ENCODE peak calls at places on chromosome 17, in eight cellular contexts. E, X, C, V, H, W, T and Y are unnamed samples.

GRCh38 chr17:76147211-76148014 is 6.4 kb upstream of the FOXJ1 start:
- DNase-seq in E (no peak), X (no peak), C (peak; percentile 41), W (no peak), H (no peak), V (no peak), T (no peak), Y (no peak)

GRCh38 chr17:948284-948852 is 31.2 kb downstream of the NXN start:
- DNase-seq in H (no peak), E (peak; percentile 34), T (no peak), V (no peak), C (no peak), X (no peak), W (no peak), Y (no peak)

GRCh38 chr17:69558796-69559195 is 144.3 kb downstream of the MAP2K6 start:
- DNase-seq in W (no peak), H (no peak), C (no peak), X (no peak), V (no peak), E (no peak), T (no peak), Y (no peak)

GRCh38 chr17:37642706-37643105 is 540 bp downstream of the DDX52 start:
- DNase-seq in X (no peak), C (peak; percentile 16), E (no peak), V (no peak), T (no peak), H (no peak), W (no peak), Y (peak; percentile 25)

GRCh38 chr17:36920032-36921000 is 17.0 kb upstream of the LHX1 start:
- DNase-seq in X (no peak), H (no peak), T (no peak), V (no peak), E (no peak), W (no peak), C (no peak), Y (no peak)

GRCh38 chr17:66983414-66984021 is 19.0 kb downstream of the CACNG4 start:
- DNase-seq in C (no peak), T (no peak), X (no peak), W (no peak), H (no peak), V (no peak), E (peak; percentile 42), Y (no peak)

GRCh38 chr17:53253956-53254597 is 568.6 kb upstream of the KIF2B start:
- DNase-seq in T (no peak), V (no peak), X (no peak), C (no peak), E (no peak), H (no peak), W (no peak), Y (no peak)

GRCh38 chr17:78306913-78307312 is 53.0 kb downstream of the SOCS3 start:
- DNase-seq in H (no peak), E (no peak), X (no peak), T (no peak), W (no peak), C (no peak), V (no peak), Y (no peak)

GRCh38 chr17:34709108-34709779 is 129.9 kb downstream of the TMEM132E start:
- DNase-seq in E (no peak), W (no peak), H (no peak), C (no peak), T (no peak), V (no peak), X (no peak), Y (no peak)

GRCh38 chr17:57534863-57535651 is 210.0 kb downstream of the CCDC182 start:
- DNase-seq in H (no peak), V (no peak), C (no peak), E (no peak), X (peak; percentile 89), T (no peak), W (no peak), Y (no peak)

GRCh38 chr17:78133971-78134898 is 3.7 kb downstream of the TMC8 start:
- DNase-seq in T (peak; percentile 46), X (no peak), V (peak; percentile 79), C (peak; percentile 91), E (no peak), H (no peak), W (no peak), Y (peak; percentile 49)

GRCh38 chr17:78671607-78672404 is 94.6 kb upstream of the DNAH17 start:
- DNase-seq in X (no peak), V (no peak), C (no peak), E (no peak), T (no peak), W (no peak), H (no peak), Y (no peak)

GRCh38 chr17:29120439-29120838 is 59.8 kb downstream of the MYO18A start:
- DNase-seq in H (no peak), T (no peak), W (no peak), C (no peak), V (no peak), X (no peak), E (no peak), Y (no peak)

GRCh38 chr17:60318830-60319229 is 73.1 kb downstream of the USP32 start:
- DNase-seq in V (no peak), T (no peak), W (no peak), X (no peak), H (no peak), C (no peak), E (no peak), Y (no peak)

GRCh38 chr17:27882162-27882840 is 10.9 kb downstream of the LYRM9 start:
- DNase-seq in C (no peak), T (no peak), X (no peak), H (no peak), E (no peak), V (no peak), W (no peak), Y (no peak)

GRCh38 chr17:82950525-82951102 is 110.8 kb upstream of the ZNF750 start:
- DNase-seq in C (no peak), W (no peak), V (no peak), E (peak; percentile 22), H (no peak), T (no peak), X (peak; percentile 2), Y (no peak)

GRCh38 chr17:76957600-76958464 is 89.6 kb downstream of the MGAT5B start:
- DNase-seq in V (no peak), C (peak; percentile 89), T (peak; percentile 84), W (no peak), H (no peak), E (peak; percentile 22), X (no peak), Y (no peak)

GRCh38 chr17:77745702-77746101 is 212.8 kb upstream of the TNRC6C start:
- DNase-seq in V (no peak), W (no peak), C (no peak), H (no peak), T (no peak), X (no peak), E (no peak), Y (no peak)

GRCh38 chr17:67813803-67814180 is 11.5 kb upstream of the BPTF start:
- DNase-seq in X (no peak), C (peak; percentile 56), H (no peak), W (no peak), V (no peak), T (no peak), E (no peak), Y (no peak)

GRCh38 chr17:7834554-7834890 is 505 bp downstream of the KDM6B start:
- DNase-seq in C (no peak), X (peak; percentile 73), E (peak; percentile 81), H (no peak), T (peak; percentile 33), V (peak; percentile 52), W (no peak), Y (peak; percentile 42)

GRCh38 chr17:62591323-62591722 is 36.1 kb upstream of the MRC2 start:
- DNase-seq in X (no peak), H (no peak), V (no peak), T (no peak), W (no peak), C (no peak), E (no peak), Y (no peak)

GRCh38 chr17:42347198-42347597 is 41.0 kb downstream of the STAT3 start:
- DNase-seq in C (no peak), X (peak; percentile 78), E (no peak), V (no peak), H (no peak), W (no peak), T (no peak), Y (no peak)

GRCh38 chr17:80363518-80364090 is 51.4 kb upstream of the ENDOV start:
- DNase-seq in V (no peak), C (no peak), H (no peak), W (no peak), E (no peak), X (no peak), T (no peak), Y (no peak)

GRCh38 chr17:78645421-78646295 is 68.5 kb upstream of the DNAH17 start:
- DNase-seq in V (peak; percentile 55), T (peak; percentile 87), E (peak; percentile 89), X (peak; percentile 78), C (peak; percentile 77), H (no peak), W (no peak), Y (peak; percentile 27)

GRCh38 chr17:75318211-75318610 is 29.0 kb upstream of the SLC25A19 start:
- DNase-seq in T (no peak), E (no peak), V (no peak), H (no peak), X (no peak), C (no peak), W (no peak), Y (no peak)

GRCh38 chr17:41775394-41776226 is 10.9 kb downstream of the JUP start:
- DNase-seq in X (peak; percentile 21), H (no peak), C (no peak), W (no peak), E (no peak), T (no peak), V (no peak), Y (no peak)

GRCh38 chr17:60106377-60107059 is 27.8 kb upstream of the HEATR6 start:
- DNase-seq in H (no peak), C (no peak), T (peak; percentile 33), V (no peak), E (no peak), W (no peak), X (no peak), Y (no peak)

GRCh38 chr17:76304226-76305134 is 3.6 kb downstream of the QRICH2 start:
- DNase-seq in C (no peak), E (no peak), X (no peak), H (no peak), T (no peak), V (no peak), W (no peak), Y (no peak)

GRCh38 chr17:80104321-80104955 is 3.1 kb downstream of the GAA start:
- DNase-seq in W (no peak), T (no peak), E (no peak), H (no peak), V (no peak), C (no peak), X (peak; percentile 40), Y (no peak)

GRCh38 chr17:78416311-78416711 is 37.9 kb downstream of the PGS1 start:
- DNase-seq in H (no peak), T (no peak), X (peak; percentile 60), C (no peak), V (no peak), E (no peak), W (no peak), Y (no peak)

GRCh38 chr17:2398655-2399571 is 1.9 kb downstream of the MNT start:
- DNase-seq in V (peak; percentile 61), T (no peak), W (peak; percentile 24), X (peak; percentile 81), H (no peak), E (peak; percentile 75), C (peak; percentile 25), Y (peak; percentile 43)